ENCODE peak calls at places on chromosomes 4 and X, in eight cellular contexts. I, Y, Q, L, B, X, S and G are unnamed samples.

GRCh38 chrX:39736219-39737211 is 361.2 kb downstream of the BCOR start:
- DNase-seq in I (peak; percentile 62), Y (no peak), Q (peak; percentile 75), L (peak; percentile 92), B (peak; percentile 95), X (peak; percentile 72), S (peak; percentile 87), G (peak; percentile 67)

GRCh38 chr4:111839186-111839585 is 306.1 kb upstream of the FAM241A start:
- DNase-seq in I (no peak), Y (no peak), Q (no peak), L (no peak), B (no peak), X (no peak), S (no peak), G (no peak)

GRCh38 chrX:135740683-135741149 is 27.3 kb downstream of the CT45A3 start:
- DNase-seq in I (no peak), Y (no peak), Q (no peak), L (peak; percentile 73), B (no peak), X (peak; percentile 44), S (no peak), G (no peak)

GRCh38 chr4:7398104-7398423 is 36.7 kb downstream of the PSAPL1 start:
- DNase-seq in I (peak; percentile 33), Y (no peak), Q (peak; percentile 59), L (peak; percentile 70), B (peak; percentile 82), X (no peak), S (peak; percentile 80), G (peak; percentile 12)

GRCh38 chr4:76781698-76782595 is 116.0 kb downstream of the SOWAHB start:
- DNase-seq in I (no peak), Y (no peak), Q (peak; percentile 98), L (no peak), B (no peak), X (peak; percentile 23), S (peak; percentile 56), G (no peak)

GRCh38 chr4:116866116-116866515 is 219.3 kb downstream of the TRAM1L1 start:
- DNase-seq in I (no peak), Y (no peak), Q (no peak), L (no peak), B (no peak), X (no peak), S (no peak), G (no peak)

GRCh38 chr4:78704981-78705757 is 71.0 kb upstream of the BMP2K start:
- DNase-seq in I (no peak), Y (no peak), Q (peak; percentile 78), L (no peak), B (no peak), X (peak; percentile 3), S (no peak), G (no peak)

GRCh38 chrX:78708171-78708570 is 39.3 kb upstream of the LPAR4 start:
- DNase-seq in I (no peak), Y (peak; percentile 5), Q (peak; percentile 41), L (no peak), B (no peak), X (peak; percentile 34), S (no peak), G (no peak)

GRCh38 chr4:57443308-57444243 is 333.4 kb upstream of the IGFBP7 start:
- DNase-seq in I (no peak), Y (no peak), Q (no peak), L (no peak), B (peak; percentile 47), X (no peak), S (no peak), G (no peak)

GRCh38 chr4:57575465-57575864 is 465.3 kb upstream of the IGFBP7 start:
- DNase-seq in I (no peak), Y (no peak), Q (no peak), L (no peak), B (peak; percentile 41), X (no peak), S (no peak), G (no peak)

GRCh38 chr4:152417648-152418047 is 118.2 kb downstream of the FBXW7 start:
- DNase-seq in I (no peak), Y (no peak), Q (no peak), L (no peak), B (no peak), X (no peak), S (no peak), G (no peak)

GRCh38 chr4:7485096-7485495 is 50.4 kb upstream of the PSAPL1 start:
- DNase-seq in I (no peak), Y (no peak), Q (no peak), L (no peak), B (no peak), X (no peak), S (no peak), G (no peak)

GRCh38 chr4:38131371-38132139 is 171.4 kb downstream of the PTTG2 start:
- DNase-seq in I (peak; percentile 56), Y (peak; percentile 43), Q (no peak), L (no peak), B (no peak), X (no peak), S (no peak), G (peak; percentile 38)

GRCh38 chrX:107706309-107706708 is 69.3 kb downstream of the TSC22D3 start:
- DNase-seq in I (peak; percentile 11), Y (no peak), Q (no peak), L (peak; percentile 56), B (no peak), X (no peak), S (no peak), G (no peak)

GRCh38 chr4:85925071-85925470 is 434.8 kb downstream of the MAPK10 start:
- DNase-seq in I (no peak), Y (no peak), Q (no peak), L (no peak), B (no peak), X (no peak), S (no peak), G (no peak)

GRCh38 chr4:85929926-85930325 is 429.9 kb downstream of the MAPK10 start:
- DNase-seq in I (peak; percentile 53), Y (no peak), Q (no peak), L (no peak), B (no peak), X (peak; percentile 18), S (no peak), G (no peak)

GRCh38 chr4:85932371-85933305 is 427.2 kb downstream of the MAPK10 start:
- DNase-seq in I (no peak), Y (no peak), Q (no peak), L (no peak), B (no peak), X (no peak), S (no peak), G (no peak)

GRCh38 chr4:85933306-85933640 is 426.6 kb downstream of the MAPK10 start:
- DNase-seq in I (no peak), Y (no peak), Q (no peak), L (no peak), B (no peak), X (no peak), S (no peak), G (no peak)

DNA sequence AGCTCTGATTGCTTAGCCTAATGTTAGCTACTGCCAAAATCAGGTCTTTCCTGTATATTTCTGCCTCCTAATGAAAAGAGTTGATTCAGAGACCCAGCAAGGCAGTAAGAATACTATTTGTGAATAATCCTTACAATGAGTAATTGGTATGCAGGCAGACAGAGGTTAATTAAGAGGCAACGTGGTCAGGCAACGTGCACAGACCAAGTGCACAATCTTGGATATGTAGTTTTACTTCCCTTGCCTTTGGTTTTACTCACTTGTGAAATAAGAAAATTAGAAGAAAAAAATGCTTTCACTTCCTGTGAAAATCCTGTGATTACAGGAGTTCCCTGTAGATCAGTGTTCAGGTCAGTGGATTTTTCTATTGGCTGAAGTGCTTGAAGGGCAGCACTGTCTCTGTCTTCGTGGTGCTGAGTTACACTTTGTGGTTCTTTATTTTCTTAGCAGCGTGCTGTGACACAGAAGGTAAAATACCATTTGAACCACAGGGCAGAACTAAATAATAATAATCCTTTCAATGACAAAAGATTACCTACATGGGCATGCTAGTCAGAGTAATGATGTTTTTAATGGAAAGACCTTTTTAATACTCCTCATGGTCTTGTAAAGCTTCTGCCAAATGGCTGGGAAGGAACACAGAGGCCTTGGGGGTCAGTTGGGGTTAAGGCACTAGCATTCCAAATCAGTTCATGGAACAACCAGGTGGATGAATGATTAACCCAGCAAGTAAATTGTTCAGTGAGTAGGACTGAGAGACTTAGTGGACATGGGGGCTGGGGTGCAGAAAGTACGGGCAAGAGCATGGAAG is 430.9 kb downstream of the MAPK10 start:
- DNase-seq in I (no peak), Y (no peak), Q (peak; percentile 47), L (no peak), B (no peak), X (peak; percentile 68), S (no peak), G (no peak)
- TF ChIP-seq POLR2A in I (no peak), Y (no peak), Q (no peak), L (no peak), B (no peak), X (no peak), S (no peak), G (no peak)

DNA sequence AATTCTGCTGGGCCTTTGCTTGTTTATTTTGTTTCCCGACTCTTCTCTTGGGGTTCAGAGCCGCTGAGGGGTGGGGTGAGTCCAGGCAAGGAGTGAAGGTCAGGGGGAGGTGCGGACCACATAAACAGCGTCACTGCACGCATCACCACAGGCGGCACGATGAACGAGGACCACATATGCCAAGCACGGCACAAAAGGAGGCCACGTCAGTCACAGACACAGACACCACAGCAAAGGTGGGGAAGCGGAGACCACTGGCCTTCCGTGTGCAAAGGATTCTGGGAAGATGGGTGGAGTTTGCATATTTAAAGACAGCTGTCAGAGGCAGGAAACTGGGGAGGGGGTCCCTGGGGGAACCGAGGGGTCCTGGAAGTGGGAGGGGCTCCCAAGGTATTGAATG is 10.3 kb upstream of the TIMP1 start:
- DNase-seq in I (no peak), Y (no peak), Q (no peak), L (peak; percentile 63), B (no peak), X (no peak), S (no peak), G (no peak)
- TF ChIP-seq POLR2A in I (no peak), Y (no peak), Q (no peak), L (no peak), B (no peak), X (no peak), S (no peak), G (no peak)

GRCh38 chrX:101097546-101098453 is at the start of gene CENPI:
- DNase-seq in I (peak; percentile 96), Y (peak; percentile 72), Q (peak; percentile 89), L (peak; percentile 98), B (peak; percentile 95), X (peak; percentile 97), S (peak; percentile 91), G (peak; percentile 92)
- TF ChIP-seq POLR2A in I (no peak), Y (no peak), Q (peak; percentile 66), L (no peak), B (peak; percentile 63), X (peak; percentile 7), S (no peak), G (no peak)

DNA sequence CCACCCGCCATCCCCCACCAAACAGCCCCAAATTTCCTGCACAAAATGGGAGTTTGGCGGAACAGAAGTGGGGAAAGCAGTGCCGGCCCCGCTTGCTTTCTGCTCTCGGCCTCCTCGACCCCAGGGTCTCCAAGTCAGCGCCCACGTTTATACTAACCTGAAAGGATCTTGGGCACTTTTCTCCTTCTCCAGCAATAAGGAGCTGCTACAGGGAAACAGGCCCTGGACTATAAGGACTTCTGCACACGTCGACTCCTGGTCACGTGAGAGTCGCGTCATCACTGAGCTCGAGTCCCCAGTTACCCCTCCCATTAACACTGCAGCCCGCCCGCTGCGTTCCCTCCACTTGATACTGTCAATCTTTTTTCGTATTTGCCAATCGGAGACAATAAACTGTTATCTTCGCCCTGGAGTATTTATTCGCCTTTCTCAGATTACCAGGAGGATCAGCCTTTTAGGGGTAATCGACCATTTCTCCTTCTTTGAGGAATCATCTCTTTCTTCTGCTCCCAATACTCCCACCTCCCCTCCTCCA is at the start of gene TCEAL8:
- DNase-seq in I (peak; percentile 91), Y (peak; percentile 31), Q (peak; percentile 74), L (peak; percentile 94), B (peak; percentile 85), X (peak; percentile 72), S (peak; percentile 67), G (peak; percentile 87)
- TF ChIP-seq POLR2A in I (peak; percentile 61), Y (peak; percentile 59), Q (no peak), L (no peak), B (peak; percentile 42), X (peak; percentile 31), S (peak; percentile 37), G (peak; percentile 64)